ENCODE peak calls at places on chromosomes 1 and 21, in ten cellular contexts. G is SJSA1, J is kidney epithelial cell, Z is IMR-90, B is tibial artery, N is vagina, H is GM06990, O is neural progenitor cell, K is DND-41, F is brain microvascular endothelial cell. Q is an unnamed sample. For H3K36me3 and H3K27me3, the result is how much of the 10 kb centered on the place peaks cover.

GRCh38 chr1:157470276-157470675 is 82.0 kb downstream of the FCRL5 start:
- DNase-seq in O (no peak), J (no peak), H (no peak), G (no peak), B (no peak), F (no peak), K (no peak), N (no peak), Z (no peak), Q (no peak)

GRCh38 chr21:42009018-42009830 is 936 bp downstream of the ZBTB21 start:
- DNase-seq in K (peak), B (peak), G (peak), Z (peak), O (peak), N (no peak), F (peak), H (peak), J (no peak), Q (peak)

GRCh38 chr1:19477284-19478240 is 7.8 kb downstream of the CAPZB start:
- DNase-seq in B (no peak), G (no peak), N (no peak), O (no peak), Z (no peak), J (no peak), H (no peak), K (no peak), F (no peak), Q (no peak)

GRCh38 chr1:85576642-85577420 is 3.7 kb upstream of the CCN1 start:
- DNase-seq in O (peak), K (peak), H (peak), J (no peak), N (no peak), Z (peak), G (peak), F (peak), B (peak), Q (peak)

GRCh38 chr1:200038987-200039848 is 11.7 kb downstream of the NR5A2 start:
- DNase-seq in F (no peak), O (peak), J (no peak), K (no peak), G (no peak), Z (no peak), H (peak), N (no peak), B (no peak), Q (peak)

GRCh38 chr1:109199710-109200109 is 14.0 kb upstream of the SARS1 start:
- DNase-seq in B (no peak), O (no peak), K (peak), Z (no peak), H (no peak), F (no peak), J (no peak), G (no peak), N (no peak), Q (no peak)

GRCh38 chr1:64469977-64470669 is at the start of gene CACHD1:
- DNase-seq in B (peak), F (peak), N (no peak), J (peak), H (peak), G (peak), Z (peak), O (peak), K (no peak), Q (peak)

GRCh38 chr1:182515556-182515955 is 65.6 kb downstream of the RGSL1 start:
- DNase-seq in G (no peak), N (no peak), B (no peak), J (no peak), O (no peak), H (peak), Z (no peak), K (no peak), F (no peak), Q (peak)

GRCh38 chr1:174428033-174428432 is 19.7 kb upstream of the GPR52 start:
- DNase-seq in O (no peak), B (no peak), Z (no peak), F (peak), G (no peak), J (no peak), H (no peak), N (no peak), K (no peak), Q (no peak)

GRCh38 chr1:229411434-229412055 is 22.3 kb downstream of the ACTA1 start:
- DNase-seq in J (no peak), O (no peak), K (no peak), G (no peak), H (no peak), N (no peak), F (no peak), B (no peak), Z (no peak), Q (no peak)

GRCh38 chr1:66927528-66927927 is 2.7 kb downstream of the MIER1 start:
- DNase-seq in H (no peak), G (no peak), J (no peak), O (no peak), Z (no peak), B (no peak), F (no peak), N (no peak), K (no peak), Q (no peak)

GRCh38 chr21:15659768-15660423 is 69.9 kb upstream of the USP25 start:
- DNase-seq in J (peak), K (no peak), N (no peak), O (no peak), H (no peak), B (no peak), Z (no peak), G (no peak), F (no peak), Q (no peak)

GRCh38 chr1:117433943-117434342 is 66.7 kb downstream of the MAN1A2 start:
- DNase-seq in N (no peak), O (no peak), Z (no peak), J (no peak), G (no peak), B (no peak), F (no peak), H (no peak), K (no peak), Q (no peak)

GRCh38 chr1:42963378-42964005 is 4.8 kb upstream of the SLC2A1 start:
- DNase-seq in N (no peak), J (no peak), B (no peak), K (no peak), F (peak), O (no peak), H (no peak), G (peak), Z (peak), Q (peak)

GRCh38 chr1:30407862-30408580 is 315.4 kb downstream of the MATN1 start:
- DNase-seq in B (no peak), G (peak), K (no peak), J (no peak), N (peak), Z (no peak), O (no peak), H (no peak), F (peak), Q (peak)

GRCh38 chr1:26784023-26784871 is 3.5 kb upstream of the PIGV start:
- DNase-seq in B (peak), N (no peak), F (peak), Z (peak), K (no peak), H (no peak), G (peak), O (peak), J (no peak), Q (peak)

GRCh38 chr21:38179504-38179900 is 77.3 kb upstream of the KCNJ15 start:
- DNase-seq in N (no peak), F (no peak), B (no peak), G (no peak), O (no peak), H (no peak), J (no peak), Z (peak), K (no peak), Q (no peak)

GRCh38 chr1:162905759-162906158 is 44.8 kb upstream of the CCDC190 start:
- DNase-seq in Z (peak), K (no peak), B (no peak), J (peak), N (no peak), F (peak), G (no peak), H (no peak), O (no peak), Q (no peak)

GRCh38 chr1:55375617-55376258 is 160.6 kb upstream of the USP24 start:
- DNase-seq in F (no peak), O (peak), N (no peak), Z (peak), G (no peak), J (peak), K (peak), B (no peak), H (no peak), Q (peak)

GRCh38 chr21:45971487-45972352 is 9.8 kb upstream of the COL6A1 start:
- DNase-seq in G (peak), K (no peak), H (no peak), B (peak), O (no peak), F (no peak), J (no peak), Z (peak), N (no peak), Q (peak)

GRCh38 chr1:180157108-180157507 is 2.4 kb downstream of the QSOX1 start:
- DNase-seq in K (no peak), O (no peak), J (no peak), F (peak), B (no peak), G (peak), H (no peak), N (peak), Z (peak), Q (no peak)

DNA sequence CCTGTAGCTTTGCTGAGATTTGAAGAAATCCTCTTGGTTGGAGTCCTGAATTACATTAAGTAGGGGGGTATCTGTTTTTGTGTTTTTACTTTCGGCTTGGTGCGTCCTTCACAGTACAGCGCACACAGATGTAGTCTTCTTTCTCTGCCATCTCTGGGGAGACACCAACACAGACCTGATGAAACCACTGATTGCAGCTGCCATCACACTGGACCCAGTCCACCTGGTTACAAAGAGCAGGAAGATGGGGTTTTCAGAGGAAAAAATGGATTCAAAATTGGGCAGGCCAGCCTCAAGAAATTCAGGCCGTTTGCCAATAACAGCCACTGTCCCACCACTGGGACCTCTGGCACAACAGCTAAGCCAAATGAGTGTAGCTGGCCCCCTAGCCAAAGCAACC is 18.7 kb upstream of the SYT2 start:
- DNase-seq in Z (no peak), N (no peak), O (no peak), H (no peak), B (no peak), G (no peak), F (no peak), K (no peak), J (no peak), Q (no peak)
- H3K36me3 ChIP-seq in Z (under half), N (half or more), O (half or more), H (under half), B (half or more), G (half or more), F (half or more), K (under half), J (under half), Q (half or more)

DNA sequence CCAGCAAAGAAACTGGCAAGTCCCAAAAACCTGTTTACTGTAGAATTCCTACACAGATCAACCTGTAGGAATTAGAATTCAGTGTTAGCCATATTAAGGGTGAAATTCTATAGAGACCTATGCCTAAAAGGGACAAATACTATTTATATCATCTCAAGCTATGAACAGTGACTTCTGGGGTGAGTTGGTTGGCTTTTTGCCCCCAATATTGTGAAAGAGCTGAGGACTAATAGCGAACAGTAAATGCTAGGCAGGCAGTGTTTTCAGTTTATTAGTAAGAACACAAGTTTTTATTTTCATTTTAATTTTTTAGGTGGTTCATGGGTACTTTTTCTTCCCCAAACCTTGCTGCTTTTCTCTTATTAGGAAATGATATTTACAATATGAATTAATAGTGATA is 15.3 kb downstream of the SLC16A4 start:
- DNase-seq in J (no peak), Z (no peak), N (no peak), H (no peak), F (no peak), B (no peak), G (no peak), O (no peak), K (no peak), Q (no peak)
- H3K4me3 ChIP-seq in J (no peak), Z (no peak), N (no peak), H (no peak), F (no peak), B (no peak), G (no peak), O (no peak), K (no peak), Q (no peak)

DNA sequence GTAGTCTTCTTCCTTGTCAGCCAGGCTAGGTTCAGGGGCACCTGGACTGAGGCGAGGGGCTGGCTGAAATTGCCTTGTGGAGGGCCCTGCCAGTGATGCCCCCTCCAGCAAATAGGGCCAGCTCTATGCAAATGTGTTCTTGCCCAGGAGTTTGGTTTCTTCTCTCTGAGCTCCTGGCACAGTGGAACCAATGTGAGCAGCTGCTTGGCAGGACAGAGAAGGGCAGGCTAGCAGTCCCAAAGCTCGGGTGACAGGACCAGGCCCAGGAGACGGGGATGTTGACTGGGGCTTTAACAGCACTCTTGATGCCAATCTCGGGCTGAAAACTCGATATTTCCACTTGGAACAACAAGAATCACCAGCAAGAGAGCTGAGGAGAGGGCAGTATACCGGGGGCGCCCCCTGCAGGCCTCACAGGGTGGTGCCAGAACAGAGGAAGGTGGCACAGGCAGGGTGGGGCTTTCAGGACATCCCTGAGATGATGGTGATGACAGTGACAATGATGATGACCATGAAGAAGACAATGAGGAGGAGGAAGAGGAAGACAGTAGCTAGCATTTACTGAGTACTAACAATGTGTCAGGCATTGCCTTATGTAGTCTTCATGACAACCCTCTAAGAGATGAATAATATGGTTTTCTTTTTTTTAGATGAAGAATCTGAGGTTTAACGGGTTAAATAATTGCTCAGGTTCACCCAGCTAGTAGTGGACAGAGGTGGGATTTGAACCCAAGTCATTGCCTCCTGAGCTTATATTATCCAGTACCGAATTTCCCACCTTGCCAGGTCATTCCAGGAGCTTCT is 2.7 kb upstream of the KCNJ9 start:
- DNase-seq in K (peak), J (no peak), B (no peak), Z (no peak), F (peak), G (no peak), O (peak), N (no peak), H (peak), Q (peak)
- H3K27me3 ChIP-seq in K (under half), J (under half), B (under half), Z (half or more), F (under half), G (half or more), O (half or more), N (under half), H (under half), Q (under half)

DNA sequence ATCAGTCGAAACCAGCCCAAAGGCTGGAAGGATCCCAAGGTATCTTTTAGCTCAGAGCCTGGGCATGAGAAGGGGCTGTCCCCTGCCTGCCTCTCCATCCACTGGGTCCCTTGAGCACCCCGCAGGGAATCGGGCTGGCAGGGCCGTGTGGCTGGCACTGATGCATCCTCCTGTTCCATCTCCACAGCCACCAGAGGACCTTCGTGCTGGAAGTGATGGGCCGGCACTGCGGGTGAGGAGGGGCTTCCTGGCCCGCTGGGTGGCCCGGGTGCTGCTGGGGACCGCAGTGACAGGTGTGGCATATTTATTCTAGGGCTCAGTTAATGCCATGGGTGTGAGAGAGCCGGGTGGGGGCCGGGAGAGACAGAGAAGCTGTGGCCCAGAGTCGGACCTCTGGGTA is 13.6 kb downstream of the PFKL start:
- DNase-seq in B (no peak), J (no peak), Z (no peak), G (no peak), O (no peak), F (no peak), H (no peak), K (no peak), N (no peak), Q (no peak)
- H3K36me3 ChIP-seq in B (half or more), J (under half), Z (half or more), G (half or more), O (under half), F (under half), H (half or more), K (half or more), N (half or more), Q (under half)

GRCh38 chr1:40382601-40383000 is 9.1 kb downstream of the SMAP2 start:
- DNase-seq in G (no peak), F (no peak), Z (no peak), K (no peak), B (no peak), N (no peak), O (no peak), J (no peak), H (no peak), Q (no peak)

GRCh38 chr1:40384413-40384762 is 10.9 kb downstream of the SMAP2 start:
- DNase-seq in N (no peak), H (no peak), F (no peak), O (no peak), G (no peak), B (no peak), K (no peak), Z (no peak), J (no peak), Q (no peak)

GRCh38 chr1:40382110-40382464 is 8.6 kb downstream of the SMAP2 start:
- DNase-seq in K (no peak), H (no peak), F (no peak), O (no peak), J (no peak), N (no peak), Z (no peak), G (no peak), B (no peak), Q (no peak)

GRCh38 chr1:40383488-40384412 is 10.2 kb downstream of the SMAP2 start:
- DNase-seq in O (no peak), F (no peak), J (no peak), H (no peak), K (no peak), B (no peak), G (no peak), Z (peak), N (no peak), Q (no peak)

GRCh38 chr1:40383095-40383487 is 9.6 kb downstream of the SMAP2 start:
- DNase-seq in H (no peak), G (peak), J (no peak), F (no peak), B (no peak), O (peak), N (no peak), Z (no peak), K (no peak), Q (peak)
- H3K4me3 ChIP-seq in H (peak), G (no peak), J (no peak), F (no peak), B (no peak), O (no peak), N (no peak), Z (no peak), K (no peak), Q (no peak)

GRCh38 chr1:204662530-204662929 is 23.0 kb downstream of the LRRN2 start:
- DNase-seq in H (no peak), G (no peak), K (no peak), J (no peak), O (no peak), Z (no peak), F (no peak), B (no peak), N (no peak), Q (no peak)

GRCh38 chr1:204653590-204654340 is 31.8 kb downstream of the LRRN2 start:
- DNase-seq in N (no peak), H (no peak), O (no peak), G (no peak), F (no peak), Z (no peak), B (no peak), K (no peak), J (no peak), Q (no peak)

GRCh38 chr1:204659061-204659460 is 26.5 kb downstream of the LRRN2 start:
- DNase-seq in F (no peak), G (no peak), K (no peak), B (no peak), H (no peak), O (no peak), N (no peak), Z (no peak), J (no peak), Q (no peak)

GRCh38 chr1:204660509-204660908 is 25.0 kb downstream of the LRRN2 start:
- DNase-seq in Z (no peak), G (no peak), J (no peak), O (no peak), B (no peak), K (no peak), N (no peak), F (no peak), H (no peak), Q (no peak)

DNA sequence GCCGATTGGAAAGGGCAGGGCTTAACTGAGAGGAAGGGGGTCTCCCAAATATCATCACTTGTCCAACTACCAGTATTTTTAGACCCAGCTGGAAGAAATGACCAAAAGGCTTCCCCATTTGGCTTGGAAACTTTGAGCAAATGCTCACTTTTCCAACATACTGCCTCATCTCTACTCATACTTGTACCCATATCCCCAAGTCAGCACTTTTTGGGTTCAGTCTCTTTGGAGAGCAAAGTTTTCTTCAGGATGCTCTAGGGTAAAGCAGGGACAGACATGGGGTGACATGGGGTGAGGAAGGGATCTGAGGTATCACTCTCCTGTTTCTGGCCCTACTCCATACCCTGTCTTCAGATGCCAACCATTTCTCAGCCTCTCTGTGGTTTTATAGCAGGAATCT is 27.2 kb downstream of the LRRN2 start:
- DNase-seq in O (no peak), J (no peak), H (no peak), Z (no peak), F (no peak), G (no peak), N (no peak), B (no peak), K (no peak), Q (no peak)
- H3K27me3 ChIP-seq in O (under half), J (under half), H (under half), Z (under half), F (under half), G (under half), N (under half), B (under half), K (under half), Q (under half)

DNA sequence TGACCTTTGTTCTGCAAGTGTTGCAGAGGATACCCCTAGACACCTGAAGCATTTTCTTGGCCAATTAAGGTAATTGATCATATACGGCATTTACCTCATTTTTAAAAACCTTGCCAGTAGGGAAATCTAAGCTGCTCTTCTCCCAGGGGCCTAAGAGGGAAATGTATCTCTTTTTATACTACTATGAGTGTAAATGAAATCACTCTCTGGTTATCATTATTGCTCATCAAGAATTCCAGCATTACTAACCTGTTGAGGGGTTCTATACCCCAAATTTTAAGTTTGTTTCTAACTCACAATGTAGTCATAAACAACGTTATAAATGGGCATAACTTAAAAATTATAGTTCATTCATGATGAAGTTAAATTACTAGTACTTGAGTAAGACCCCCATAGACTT is 27.4 kb downstream of the TMED5 start:
- DNase-seq in K (no peak), F (no peak), O (no peak), J (no peak), G (no peak), H (no peak), N (no peak), Z (no peak), B (no peak), Q (no peak)
- H3K36me3 ChIP-seq in K (half or more), F (under half), O (under half), J (under half), G (half or more), H (under half), N (under half), Z (under half), B (half or more), Q (under half)